ENCODE peak calls at places on chromosomes 6 and 20, in four cellular contexts. T, E, V and S are unnamed samples.
A peak's percentile ranks its signal among the peaks of the same experiment; 100 is the strongest.

GRCh38 chr6:123118811-123119210 is 122.8 kb downstream of the CLVS2 start:
- DNase-seq in T (no peak), E (no peak), V (no peak), S (no peak)

GRCh38 chr6:3518356-3518841 is 61.5 kb upstream of the SLC22A23 start:
- DNase-seq in T (no peak), E (no peak), V (peak; percentile 49), S (no peak)

GRCh38 chr6:127397729-127398609 is 54.6 kb upstream of the ECHDC1 start:
- DNase-seq in T (peak; percentile 7), E (no peak), V (no peak), S (no peak)

GRCh38 chr6:107786709-107787588 is 37.2 kb downstream of the SCML4 start:
- DNase-seq in T (no peak), E (peak; percentile 25), V (no peak), S (no peak)

GRCh38 chr6:26333458-26334297 is 31.3 kb upstream of the BTN3A2 start:
- DNase-seq in T (no peak), E (no peak), V (no peak), S (no peak)

GRCh38 chr6:24933868-24934401 is 1.8 kb downstream of the RIPOR2 start:
- DNase-seq in T (peak; percentile 51), E (no peak), V (no peak), S (no peak)

GRCh38 chr6:144335315-144335861 is 50.3 kb downstream of the UTRN start:
- DNase-seq in T (no peak), E (no peak), V (no peak), S (no peak)

GRCh38 chr20:2509468-2509781 is 710 bp upstream of the ZNF343 start:
- DNase-seq in T (peak; percentile 58), E (no peak), V (no peak), S (no peak)

GRCh38 chr20:50260480-50261221 is 70.0 kb downstream of the CEBPB start:
- DNase-seq in T (no peak), E (peak; percentile 46), V (no peak), S (no peak)

GRCh38 chr6:32885698-32886286 is 31.8 kb downstream of the PSMB9 start:
- DNase-seq in T (no peak), E (peak; percentile 27), V (no peak), S (no peak)

GRCh38 chr6:158770948-158771347 is 48.2 kb downstream of the EZR start:
- DNase-seq in T (no peak), E (no peak), V (no peak), S (no peak)

GRCh38 chr6:36387440-36388303 is at the start of gene ETV7:
- DNase-seq in T (no peak), E (no peak), V (no peak), S (no peak)

GRCh38 chr20:1402149-1402548 is 9.3 kb upstream of the FKBP1A start:
- DNase-seq in T (no peak), E (no peak), V (no peak), S (no peak)

GRCh38 chr20:58675641-58676040 is 17.0 kb upstream of the NPEPL1 start:
- DNase-seq in T (no peak), E (no peak), V (no peak), S (no peak)

GRCh38 chr6:47353822-47354221 is 44.1 kb upstream of the TNFRSF21 start:
- DNase-seq in T (no peak), E (no peak), V (no peak), S (no peak)

GRCh38 chr6:53011993-53012392 is 16.9 kb upstream of the GSTA4 start:
- DNase-seq in T (no peak), E (no peak), V (no peak), S (no peak)

GRCh38 chr6:140784573-140784972 is 1348.2 kb upstream of the GJE1 start:
- DNase-seq in T (no peak), E (no peak), V (no peak), S (no peak)

GRCh38 chr6:54009052-54009654 is 102.1 kb upstream of the MLIP start:
- DNase-seq in T (no peak), E (no peak), V (no peak), S (no peak)

GRCh38 chr6:33906413-33906812 is 102.6 kb upstream of the MLN start:
- DNase-seq in T (no peak), E (no peak), V (no peak), S (no peak)

GRCh38 chr6:122033564-122034181 is 365.8 kb upstream of the HSF2 start:
- DNase-seq in T (peak; percentile 18), E (peak; percentile 11), V (no peak), S (no peak)

GRCh38 chr20:64107736-64108457 is 532 bp upstream of the NPBWR2 start:
- DNase-seq in T (no peak), E (no peak), V (no peak), S (no peak)

GRCh38 chr20:60791823-60792222 is 460.2 kb upstream of the CDH4 start:
- DNase-seq in T (no peak), E (no peak), V (no peak), S (no peak)

GRCh38 chr6:3489032-3489757 is 32.3 kb upstream of the SLC22A23 start:
- DNase-seq in T (no peak), E (no peak), V (no peak), S (no peak)

GRCh38 chr6:147043994-147044477 is 160.2 kb upstream of the STXBP5 start:
- DNase-seq in T (no peak), E (no peak), V (no peak), S (no peak)